ENCODE peak calls at places on chromosomes 1 and 21, in seven cellular contexts. H is thyroid gland, L is AG04450, F is HepG2, A is adrenal gland, G is heart right ventricle, Z is spleen. W is an unnamed sample. For H3K9me3, the result is how much of the 10 kb centered on the place peaks cover.

GRCh38 chr21:33682992-33683627 is 40.8 kb downstream of the ITSN1 start:
- DNase-seq in A (peak), Z (no peak), L (peak), H (no peak), G (no peak), F (peak), W (no peak)

GRCh38 chr1:27416387-27417111 is 24.1 kb downstream of the GPR3 start:
- DNase-seq in F (peak), Z (no peak), G (peak), L (no peak), A (peak), H (no peak), W (no peak)

GRCh38 chr1:31434101-31434871 is 21.3 kb downstream of the SERINC2 start:
- DNase-seq in A (no peak), H (no peak), G (no peak), F (peak), L (no peak), Z (peak), W (no peak)

GRCh38 chr21:33334824-33335223 is 10.1 kb downstream of the IFNAR1 start:
- DNase-seq in L (no peak), Z (no peak), G (no peak), F (no peak), A (no peak), H (no peak), W (no peak)

GRCh38 chr1:167169642-167170041 is 51.0 kb upstream of the POU2F1 start:
- DNase-seq in H (no peak), Z (no peak), A (no peak), L (no peak), F (no peak), G (no peak), W (no peak)

GRCh38 chr21:45450741-45451740 is 46.1 kb downstream of the COL18A1 start:
- DNase-seq in Z (peak), H (no peak), A (no peak), L (no peak), F (no peak), G (no peak), W (no peak)

GRCh38 chr21:45378258-45378966 is 26.6 kb upstream of the COL18A1 start:
- DNase-seq in G (no peak), A (no peak), H (no peak), L (peak), F (no peak), Z (peak), W (no peak)

GRCh38 chr1:22791736-22792325 is 81.2 kb downstream of the EPHB2 start:
- DNase-seq in F (peak), H (no peak), L (no peak), A (no peak), G (no peak), Z (no peak), W (no peak)

GRCh38 chr21:41766883-41767605 is at the start of gene RIPK4:
- DNase-seq in H (peak), F (peak), L (no peak), A (no peak), G (no peak), Z (no peak), W (peak)

GRCh38 chr1:242019018-242019417 is 20.1 kb upstream of the MAP1LC3C start:
- DNase-seq in G (no peak), A (no peak), H (no peak), F (no peak), L (no peak), Z (no peak), W (no peak)

GRCh38 chr1:4267381-4268261 is 367.5 kb upstream of the C1orf174 start:
- DNase-seq in Z (no peak), A (no peak), F (peak), G (no peak), H (no peak), L (no peak), W (no peak)

GRCh38 chr1:6133146-6133895 is 46.8 kb downstream of the CHD5 start:
- DNase-seq in G (no peak), F (no peak), L (no peak), A (no peak), H (no peak), Z (peak), W (no peak)

GRCh38 chr21:43375827-43376795 is 50.8 kb downstream of the SIK1 start:
- DNase-seq in A (no peak), G (no peak), L (no peak), H (no peak), Z (no peak), F (no peak), W (no peak)

GRCh38 chr1:185696419-185697150 is 37.6 kb upstream of the HMCN1 start:
- DNase-seq in G (no peak), L (no peak), Z (no peak), A (no peak), H (no peak), F (no peak), W (no peak)

GRCh38 chr1:50921029-50921428 is 39.0 kb downstream of the FAF1 start:
- DNase-seq in H (no peak), F (no peak), L (no peak), G (no peak), A (no peak), Z (no peak), W (no peak)

GRCh38 chr1:208175508-208175895 is 68.7 kb downstream of the PLXNA2 start:
- DNase-seq in G (no peak), Z (no peak), F (no peak), H (no peak), L (no peak), A (no peak), W (no peak)

GRCh38 chr1:107979088-107979487 is 14.1 kb upstream of the VAV3 start:
- DNase-seq in L (no peak), H (no peak), A (no peak), Z (no peak), G (no peak), F (no peak), W (no peak)

GRCh38 chr1:44630116-44630515 is 44.2 kb downstream of the TMEM53 start:
- DNase-seq in A (no peak), G (no peak), H (no peak), Z (no peak), F (no peak), L (no peak), W (no peak)

GRCh38 chr1:202926578-202927491 is at the start of gene KLHL12:
- DNase-seq in G (peak), L (peak), F (peak), Z (peak), A (peak), H (peak), W (peak)

GRCh38 chr1:21568006-21568746 is 59.0 kb downstream of the ALPL start:
- DNase-seq in Z (no peak), A (no peak), H (no peak), F (no peak), G (no peak), L (no peak), W (no peak)

GRCh38 chr1:97038410-97038809 is 316.8 kb downstream of the PTBP2 start:
- DNase-seq in L (no peak), Z (no peak), A (no peak), F (no peak), H (no peak), G (no peak), W (no peak)
- H3K9me3 ChIP-seq in L (under half), Z (under half), A (under half), F (under half), H (under half), G (under half), W (under half)

GRCh38 chr1:55037733-55038551 is 1.4 kb upstream of the PCSK9 start:
- DNase-seq in F (no peak), L (no peak), G (no peak), A (no peak), H (no peak), Z (no peak), W (no peak)
- H3K4me3 ChIP-seq in F (no peak), L (no peak), G (no peak), A (no peak), H (no peak), Z (no peak), W (no peak)

GRCh38 chr1:14570514-14570913 is 28.0 kb upstream of the KAZN start:
- DNase-seq in Z (no peak), A (no peak), L (no peak), G (no peak), H (no peak), F (no peak), W (no peak)

GRCh38 chr1:14567903-14568302 is 30.6 kb upstream of the KAZN start:
- DNase-seq in F (no peak), Z (no peak), A (no peak), H (no peak), L (no peak), G (no peak), W (no peak)

GRCh38 chr1:14568716-14569115 is 29.8 kb upstream of the KAZN start:
- DNase-seq in H (no peak), L (no peak), A (no peak), Z (no peak), G (no peak), F (no peak), W (no peak)

GRCh38 chr1:14565076-14565475 is 33.4 kb upstream of the KAZN start:
- DNase-seq in Z (no peak), L (no peak), G (no peak), A (no peak), F (no peak), H (no peak), W (no peak)

DNA sequence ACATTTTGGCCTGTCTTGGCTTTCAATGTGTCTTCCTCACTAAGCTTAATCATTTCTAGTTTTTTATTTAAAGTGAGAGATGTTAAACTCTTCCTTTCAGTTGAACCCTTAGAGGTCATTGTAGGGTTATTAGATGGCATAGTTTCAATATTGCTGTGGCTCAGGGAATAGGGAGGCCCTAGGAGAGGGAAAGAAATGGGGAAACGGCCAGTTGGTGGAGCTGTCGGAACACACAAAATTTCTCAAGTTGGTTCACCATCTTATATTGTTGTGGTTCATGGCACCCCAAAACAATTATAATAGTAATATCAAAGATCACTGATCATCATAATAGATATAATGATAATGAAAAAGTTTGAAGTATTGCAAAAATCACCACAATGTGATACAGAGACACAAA is 31.4 kb upstream of the KAZN start:
- DNase-seq in H (no peak), F (no peak), L (no peak), G (no peak), Z (no peak), A (no peak), W (no peak)
- TF ChIP-seq CTCF in H (no peak), F (peak), L (no peak), G (no peak), Z (peak), A (no peak), W (no peak)

DNA sequence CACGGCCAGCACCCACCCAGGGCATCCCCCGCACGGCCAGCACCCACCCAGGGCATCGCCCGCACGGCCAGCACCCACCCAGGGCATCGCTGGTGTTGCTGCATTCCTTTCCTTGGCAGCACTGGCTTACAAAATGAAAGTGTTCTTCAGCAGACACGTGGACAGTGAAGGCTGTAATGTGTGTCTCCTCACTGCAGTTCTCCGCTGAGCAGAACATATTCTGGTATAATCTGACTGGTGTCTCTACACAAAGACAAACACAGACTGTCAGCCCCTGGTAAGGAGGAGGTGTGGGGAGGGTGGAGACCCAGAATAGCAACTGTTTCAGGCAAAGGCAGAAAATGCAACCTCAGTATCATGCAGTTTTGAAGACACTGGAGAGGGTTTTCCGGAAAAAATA is 7.3 kb downstream of the LYPD8 start:
- DNase-seq in L (no peak), H (no peak), Z (no peak), F (no peak), G (no peak), A (no peak), W (no peak)
- H3K9me3 ChIP-seq in L (under half), H (under half), Z (under half), F (under half), G (under half), A (under half), W (under half)

DNA sequence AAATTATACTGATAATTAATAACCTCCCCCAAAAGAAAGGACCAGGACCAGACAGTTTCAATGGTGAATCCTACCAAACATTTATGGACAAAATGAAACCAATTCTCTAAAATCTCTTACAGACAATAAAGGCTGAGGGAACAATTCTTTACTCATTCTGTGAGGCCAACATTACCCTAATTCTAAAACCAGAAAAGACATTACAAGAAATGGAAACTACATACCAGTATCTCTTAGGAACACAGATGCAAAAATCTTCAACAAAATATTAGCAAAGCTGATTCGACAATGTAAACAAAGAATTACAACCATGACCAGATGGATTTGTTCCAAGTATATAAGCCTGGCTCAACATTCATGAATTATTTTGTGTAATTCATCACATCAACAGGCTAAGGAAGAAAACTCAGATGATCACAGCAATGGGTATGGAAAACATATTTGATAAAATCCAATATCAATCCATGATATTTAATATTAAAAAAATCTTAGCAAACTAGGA is 8.6 kb downstream of the TMED5 start:
- DNase-seq in Z (no peak), H (no peak), F (no peak), G (no peak), A (no peak), L (no peak), W (no peak)
- H3K4me3 ChIP-seq in Z (no peak), H (no peak), F (no peak), G (no peak), A (no peak), L (no peak), W (no peak)

GRCh38 chr1:35215346-35215745 is 22.4 kb upstream of the SFPQ start:
- DNase-seq in Z (no peak), F (no peak), A (no peak), H (no peak), L (no peak), G (no peak), W (no peak)

GRCh38 chr1:35223109-35223630 is 30.2 kb upstream of the SFPQ start:
- DNase-seq in H (no peak), A (no peak), Z (no peak), G (no peak), L (no peak), F (no peak), W (no peak)

GRCh38 chr1:35226546-35226945 is 33.6 kb upstream of the SFPQ start:
- DNase-seq in H (no peak), G (no peak), L (no peak), Z (no peak), F (no peak), A (no peak), W (no peak)

GRCh38 chr1:35222322-35223108 is 29.6 kb upstream of the SFPQ start:
- DNase-seq in A (no peak), H (no peak), Z (no peak), G (no peak), L (peak), F (no peak), W (no peak)

GRCh38 chr1:35220976-35221375 is 28.0 kb upstream of the SFPQ start:
- DNase-seq in A (no peak), G (no peak), L (no peak), Z (no peak), F (peak), H (no peak), W (no peak)
- TF ChIP-seq CTCF in A (no peak), G (no peak), L (peak), Z (peak), F (peak), H (no peak), W (no peak)

W was measured in lung.